ENCODE peak calls at places on chromosome 6, in five cellular contexts. X is A549, W is ovary, L is dorsolateral prefrontal cortex, G is prostate gland. S is an unnamed sample.

GRCh38 chr6:87870606-87871005 is 168.6 kb upstream of the AKIRIN2 start:
- DNase-seq in L (no peak), W (no peak), G (no peak), X (no peak), S (no peak)

GRCh38 chr6:52328721-52329120 is 33.2 kb upstream of the PAQR8 start:
- DNase-seq in L (no peak), X (no peak), G (no peak), W (no peak), S (no peak)

GRCh38 chr6:11700118-11700718 is 78.4 kb downstream of the ADTRP start:
- DNase-seq in L (no peak), X (peak), W (no peak), G (peak), S (no peak)

GRCh38 chr6:16944601-16945000 is 157.2 kb upstream of the STMND1 start:
- DNase-seq in G (no peak), X (no peak), W (no peak), L (no peak), S (no peak)

GRCh38 chr6:39925191-39925930 is 8.9 kb downstream of the MOCS1 start:
- DNase-seq in G (no peak), W (no peak), L (no peak), X (no peak), S (peak)

GRCh38 chr6:139996253-139996834 is 621.9 kb upstream of the CITED2 start:
- DNase-seq in W (no peak), L (no peak), X (peak), G (no peak), S (no peak)

GRCh38 chr6:56683882-56684281 is 41.2 kb upstream of the DST start:
- DNase-seq in X (peak), L (no peak), G (peak), W (no peak), S (peak)

GRCh38 chr6:34486106-34486740 is 20.3 kb downstream of the PACSIN1 start:
- DNase-seq in W (no peak), L (no peak), X (no peak), G (no peak), S (no peak)

GRCh38 chr6:79586548-79586947 is 44.6 kb upstream of the SH3BGRL2 start:
- DNase-seq in G (no peak), W (no peak), L (no peak), X (peak), S (no peak)

GRCh38 chr6:25623065-25623464 is 28.9 kb upstream of the SCGN start:
- DNase-seq in L (no peak), X (no peak), G (no peak), W (no peak), S (no peak)

GRCh38 chr6:90719321-90720195 is 132.7 kb upstream of the MAP3K7 start:
- DNase-seq in X (no peak), G (no peak), W (no peak), L (no peak), S (no peak)

GRCh38 chr6:86152546-86152945 is 509.9 kb upstream of the SYNCRIP start:
- DNase-seq in X (no peak), W (no peak), L (no peak), G (no peak), S (no peak)

GRCh38 chr6:161186173-161186769 is 87.6 kb downstream of the AGPAT4 start:
- DNase-seq in G (no peak), W (no peak), X (peak), L (no peak), S (no peak)

GRCh38 chr6:71621918-71622519 is 264.3 kb upstream of the RIMS1 start:
- DNase-seq in X (peak), W (no peak), G (no peak), L (no peak), S (no peak)

GRCh38 chr6:90374201-90374600 is 77.6 kb upstream of the BACH2 start:
- DNase-seq in G (no peak), X (no peak), W (no peak), L (no peak), S (no peak)

GRCh38 chr6:165586706-165587105 is 76.3 kb downstream of the PDE10A start:
- DNase-seq in L (no peak), G (no peak), X (no peak), W (no peak), S (no peak)

GRCh38 chr6:73774311-73774766 is 78.3 kb downstream of the CD109 start:
- DNase-seq in X (peak), G (no peak), L (no peak), W (no peak), S (no peak)

GRCh38 chr6:71211799-71212198 is 76.8 kb upstream of the OGFRL1 start:
- DNase-seq in G (no peak), W (no peak), X (no peak), L (no peak), S (no peak)

GRCh38 chr6:97394160-97394748 is 111.2 kb upstream of the MMS22L start:
- DNase-seq in X (peak), G (peak), L (peak), W (no peak), S (no peak)

GRCh38 chr6:10361428-10361827 is 53.4 kb downstream of the TFAP2A start:
- DNase-seq in G (no peak), W (no peak), X (no peak), L (no peak), S (no peak)

GRCh38 chr6:27809939-27810767 is 102.0 kb downstream of the OR2B2 start:
- DNase-seq in G (peak), L (peak), X (peak), W (peak), S (peak)

GRCh38 chr6:55882731-55883595 is 7.6 kb upstream of the BMP5 start:
- DNase-seq in W (no peak), X (peak), G (no peak), L (no peak), S (no peak)

GRCh38 chr6:159100789-159101182 is 56.0 kb upstream of the TAGAP start:
- DNase-seq in X (no peak), L (no peak), G (no peak), W (no peak), S (peak)

GRCh38 chr6:45507156-45507555 is 129.4 kb upstream of the SUPT3H start:
- DNase-seq in G (no peak), W (no peak), X (no peak), L (no peak), S (no peak)
- H3K4me3 ChIP-seq in G (no peak), W (no peak), X (no peak), L (no peak), S (no peak)

DNA sequence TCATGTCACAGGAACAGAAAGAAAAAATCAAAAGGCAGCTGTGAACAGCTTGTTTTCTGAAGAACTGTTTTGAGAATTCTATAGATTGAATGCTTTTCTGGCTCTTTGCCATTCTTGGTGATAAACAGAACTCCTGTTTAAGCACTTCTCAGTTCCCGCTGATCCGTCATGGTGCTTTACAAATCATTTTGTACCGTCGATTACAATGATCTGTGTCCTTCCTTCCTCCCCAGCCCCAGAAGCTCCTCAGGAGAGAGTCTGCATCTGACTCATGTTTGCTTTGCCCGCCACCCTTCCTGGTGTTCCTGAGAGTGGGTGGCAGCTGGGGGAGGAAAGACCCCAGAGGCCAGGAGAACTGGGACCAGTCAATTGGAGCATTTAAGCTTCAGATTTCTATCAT is 538.6 kb upstream of the MARCKS start:
- DNase-seq in W (no peak), X (no peak), L (no peak), G (no peak), S (no peak)
- H3K4me3 ChIP-seq in W (no peak), X (no peak), L (no peak), G (no peak), S (no peak)

DNA sequence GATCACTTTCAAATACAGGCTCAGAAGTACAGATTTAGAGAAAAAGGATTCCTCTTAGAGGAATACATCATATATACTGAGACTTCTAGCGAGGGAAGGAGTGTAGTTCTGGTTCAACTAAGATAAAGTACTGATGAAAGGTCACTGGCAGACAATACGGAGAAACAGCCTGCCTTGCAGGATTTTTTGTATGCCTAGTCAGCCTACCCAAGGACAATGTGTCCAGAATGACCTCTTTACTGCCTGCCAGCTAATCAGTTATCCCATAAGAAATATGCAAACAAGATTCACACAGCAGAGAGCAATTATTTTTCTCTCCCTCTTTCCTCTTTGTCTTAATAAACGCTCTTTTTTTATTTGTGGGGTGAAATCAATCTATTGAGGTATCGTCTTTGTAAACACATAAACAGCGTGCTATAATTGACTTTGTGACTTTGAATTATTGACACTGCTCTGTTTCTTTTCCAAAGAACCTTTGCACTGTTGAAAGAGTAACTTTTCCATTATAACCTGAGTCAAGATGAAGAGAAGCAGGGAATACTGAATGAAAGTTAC is 1.4 kb upstream of the TSPYL4 start:
- DNase-seq in L (no peak), X (no peak), G (no peak), W (no peak), S (no peak)
- H3K4me3 ChIP-seq in L (peak), X (no peak), G (no peak), W (no peak), S (no peak)

DNA sequence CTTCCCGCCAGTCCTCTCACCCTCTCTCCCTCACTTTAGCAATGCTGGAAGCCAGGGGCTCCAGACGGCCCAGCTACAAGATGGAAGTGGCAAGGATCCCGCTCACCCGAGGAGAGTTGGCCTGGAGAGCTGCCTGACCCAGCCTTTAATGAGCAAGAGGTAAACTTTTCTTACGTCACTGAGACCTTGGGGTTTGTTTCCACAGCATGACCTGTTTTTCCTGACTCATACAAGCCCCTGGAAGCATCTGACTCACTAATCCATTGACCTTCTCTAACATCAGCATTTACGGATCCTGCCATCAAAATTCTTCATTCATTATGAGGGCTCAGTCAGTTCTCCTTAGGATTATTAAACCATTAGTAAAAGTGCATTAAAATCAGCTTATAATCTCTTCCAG is 120.4 kb downstream of the MYLK4 start:
- DNase-seq in W (peak), G (no peak), L (no peak), X (peak), S (peak)
- H3K4me3 ChIP-seq in W (no peak), G (no peak), L (no peak), X (no peak), S (no peak)

DNA sequence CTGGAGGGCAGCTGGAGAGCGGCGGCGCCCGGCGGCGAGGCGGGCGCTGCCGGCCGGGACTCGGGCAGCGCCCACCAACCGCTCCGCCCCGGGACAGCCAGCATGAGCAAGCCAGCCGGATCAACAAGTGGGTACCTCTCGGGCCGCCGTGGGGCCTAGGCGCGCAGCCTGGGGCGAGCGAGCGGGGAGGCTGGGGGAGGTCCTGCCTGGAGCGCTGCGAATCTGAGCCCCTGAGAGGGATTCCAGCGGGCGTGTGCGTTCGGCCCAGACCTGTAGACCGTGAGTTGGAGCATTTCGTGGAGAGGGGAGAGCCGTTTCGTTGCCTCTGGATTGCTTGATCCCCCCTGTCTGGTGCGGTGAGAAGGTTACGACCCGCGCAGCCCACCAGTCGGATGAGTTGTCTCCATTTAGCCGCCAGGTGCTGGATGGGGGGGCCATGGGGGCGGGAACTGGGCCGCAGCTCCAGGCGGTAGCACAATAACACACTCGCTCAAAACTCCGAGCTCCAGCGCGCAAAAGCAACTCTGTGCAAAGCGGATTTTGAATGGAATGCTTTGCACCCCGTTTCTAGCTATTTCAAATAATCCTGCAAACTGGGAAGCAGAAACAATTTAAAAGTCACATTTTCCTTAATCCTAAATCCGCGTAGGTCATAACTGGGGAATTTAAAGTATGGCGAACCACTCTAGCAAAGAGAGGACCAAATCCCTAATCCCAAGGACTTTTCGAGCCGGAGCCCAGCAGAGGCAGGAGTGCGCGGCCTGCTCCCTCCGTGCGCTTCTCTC is 1.0 kb downstream of the NR2E1 start:
- DNase-seq in G (no peak), W (no peak), L (no peak), X (no peak), S (no peak)
- H3K4me3 ChIP-seq in G (no peak), W (no peak), L (peak), X (no peak), S (peak)